ENCODE peak calls at places on chromosomes 4 and X, in six cellular contexts. One of them, this sample, is unnamed.

GRCh38 chr4:125736057-125736456 is 421.3 kb downstream of the FAT4 start:
- DNase-seq in AG04450: no peak
- DNase-seq in CD4-positive, alpha-beta T cell: no peak
- DNase-seq in IMR-90: peak; percentile 52
- DNase-seq in CD4-positive, CD25-positive, alpha-beta regulatory T cell: no peak
- DNase-seq in effector memory CD4-positive, alpha-beta T cell: no peak
- DNase-seq in this sample: no peak

GRCh38 chr4:109886303-109886702 is 26.4 kb upstream of the EGF start:
- DNase-seq in CD4-positive, alpha-beta T cell: no peak
- DNase-seq in CD4-positive, CD25-positive, alpha-beta regulatory T cell: no peak
- DNase-seq in effector memory CD4-positive, alpha-beta T cell: no peak
- DNase-seq in AG04450: no peak
- DNase-seq in IMR-90: no peak
- DNase-seq in this sample: no peak

GRCh38 chrX:91108761-91109160 is 325.9 kb upstream of the PABPC5 start:
- DNase-seq in effector memory CD4-positive, alpha-beta T cell: no peak
- DNase-seq in AG04450: no peak
- DNase-seq in CD4-positive, alpha-beta T cell: no peak
- DNase-seq in CD4-positive, CD25-positive, alpha-beta regulatory T cell: no peak
- DNase-seq in IMR-90: no peak
- DNase-seq in this sample: no peak

GRCh38 chrX:150464001-150464400 is 100.9 kb downstream of the MAMLD1 start:
- DNase-seq in CD4-positive, CD25-positive, alpha-beta regulatory T cell: no peak
- DNase-seq in AG04450: no peak
- DNase-seq in IMR-90: no peak
- DNase-seq in CD4-positive, alpha-beta T cell: no peak
- DNase-seq in effector memory CD4-positive, alpha-beta T cell: no peak
- DNase-seq in this sample: no peak

GRCh38 chr4:66590488-66591215 is 920.4 kb upstream of the EPHA5 start:
- DNase-seq in AG04450: no peak
- DNase-seq in effector memory CD4-positive, alpha-beta T cell: no peak
- DNase-seq in CD4-positive, alpha-beta T cell: no peak
- DNase-seq in IMR-90: peak; percentile 3
- DNase-seq in CD4-positive, CD25-positive, alpha-beta regulatory T cell: no peak
- DNase-seq in this sample: no peak

GRCh38 chr4:151291485-151291884 is 14.5 kb downstream of the PRSS48 start:
- DNase-seq in effector memory CD4-positive, alpha-beta T cell: no peak
- DNase-seq in AG04450: no peak
- DNase-seq in CD4-positive, CD25-positive, alpha-beta regulatory T cell: no peak
- DNase-seq in CD4-positive, alpha-beta T cell: no peak
- DNase-seq in IMR-90: no peak
- DNase-seq in this sample: no peak

GRCh38 chrX:13597928-13598327 is 28.5 kb downstream of the EGFL6 start:
- DNase-seq in effector memory CD4-positive, alpha-beta T cell: no peak
- DNase-seq in AG04450: no peak
- DNase-seq in CD4-positive, alpha-beta T cell: no peak
- DNase-seq in IMR-90: peak; percentile 6
- DNase-seq in CD4-positive, CD25-positive, alpha-beta regulatory T cell: no peak
- DNase-seq in this sample: no peak

GRCh38 chr4:2075987-2076907 is 17.1 kb downstream of the NAT8L start:
- DNase-seq in AG04450: no peak
- DNase-seq in CD4-positive, alpha-beta T cell: no peak
- DNase-seq in IMR-90: no peak
- DNase-seq in CD4-positive, CD25-positive, alpha-beta regulatory T cell: no peak
- DNase-seq in effector memory CD4-positive, alpha-beta T cell: no peak
- DNase-seq in this sample: no peak

GRCh38 chr4:163681208-163681821 is 186.8 kb downstream of the TMA16 start:
- DNase-seq in CD4-positive, CD25-positive, alpha-beta regulatory T cell: peak; percentile 70
- DNase-seq in CD4-positive, alpha-beta T cell: no peak
- DNase-seq in AG04450: no peak
- DNase-seq in IMR-90: peak; percentile 28
- DNase-seq in effector memory CD4-positive, alpha-beta T cell: no peak
- DNase-seq in this sample: peak; percentile 66

GRCh38 chr4:73603307-73603710 is 16.9 kb downstream of the RASSF6 start:
- DNase-seq in CD4-positive, alpha-beta T cell: no peak
- DNase-seq in AG04450: peak; percentile 58
- DNase-seq in CD4-positive, CD25-positive, alpha-beta regulatory T cell: no peak
- DNase-seq in effector memory CD4-positive, alpha-beta T cell: no peak
- DNase-seq in IMR-90: peak; percentile 86
- DNase-seq in this sample: no peak

GRCh38 chr4:133555671-133556070 is 406.6 kb downstream of the PCDH10 start:
- DNase-seq in effector memory CD4-positive, alpha-beta T cell: no peak
- DNase-seq in IMR-90: peak; percentile 33
- DNase-seq in AG04450: no peak
- DNase-seq in CD4-positive, CD25-positive, alpha-beta regulatory T cell: no peak
- DNase-seq in CD4-positive, alpha-beta T cell: no peak
- DNase-seq in this sample: no peak

GRCh38 chr4:4377683-4378082 is 9.2 kb upstream of the NSG1 start:
- DNase-seq in effector memory CD4-positive, alpha-beta T cell: no peak
- DNase-seq in AG04450: no peak
- DNase-seq in CD4-positive, alpha-beta T cell: no peak
- DNase-seq in CD4-positive, CD25-positive, alpha-beta regulatory T cell: no peak
- DNase-seq in IMR-90: no peak
- DNase-seq in this sample: no peak

GRCh38 chr4:26252349-26252748 is 68.5 kb upstream of the RBPJ start:
- DNase-seq in CD4-positive, CD25-positive, alpha-beta regulatory T cell: no peak
- DNase-seq in CD4-positive, alpha-beta T cell: no peak
- DNase-seq in effector memory CD4-positive, alpha-beta T cell: no peak
- DNase-seq in IMR-90: no peak
- DNase-seq in AG04450: no peak
- DNase-seq in this sample: no peak

GRCh38 chr4:66164869-66165268 is 494.6 kb upstream of the EPHA5 start:
- DNase-seq in CD4-positive, CD25-positive, alpha-beta regulatory T cell: no peak
- DNase-seq in AG04450: no peak
- DNase-seq in effector memory CD4-positive, alpha-beta T cell: no peak
- DNase-seq in CD4-positive, alpha-beta T cell: no peak
- DNase-seq in IMR-90: no peak
- DNase-seq in this sample: no peak

GRCh38 chrX:150352114-150352513 is 11.0 kb upstream of the MAMLD1 start:
- DNase-seq in effector memory CD4-positive, alpha-beta T cell: no peak
- DNase-seq in CD4-positive, alpha-beta T cell: no peak
- DNase-seq in AG04450: no peak
- DNase-seq in CD4-positive, CD25-positive, alpha-beta regulatory T cell: no peak
- DNase-seq in IMR-90: peak; percentile 41
- DNase-seq in this sample: no peak

GRCh38 chr4:147250062-147250461 is 230.8 kb upstream of the EDNRA start:
- DNase-seq in effector memory CD4-positive, alpha-beta T cell: no peak
- DNase-seq in CD4-positive, CD25-positive, alpha-beta regulatory T cell: no peak
- DNase-seq in CD4-positive, alpha-beta T cell: no peak
- DNase-seq in AG04450: no peak
- DNase-seq in IMR-90: no peak
- DNase-seq in this sample: no peak

GRCh38 chrX:119121341-119121740 is 6.3 kb downstream of the KIAA1210 start:
- DNase-seq in CD4-positive, alpha-beta T cell: no peak
- DNase-seq in effector memory CD4-positive, alpha-beta T cell: no peak
- DNase-seq in AG04450: no peak
- DNase-seq in CD4-positive, CD25-positive, alpha-beta regulatory T cell: no peak
- DNase-seq in IMR-90: peak; percentile 31
- DNase-seq in this sample: no peak

GRCh38 chr4:111399523-111400135 is 745.6 kb upstream of the FAM241A start:
- DNase-seq in IMR-90: peak; percentile 6
- DNase-seq in CD4-positive, CD25-positive, alpha-beta regulatory T cell: no peak
- DNase-seq in effector memory CD4-positive, alpha-beta T cell: no peak
- DNase-seq in CD4-positive, alpha-beta T cell: no peak
- DNase-seq in AG04450: no peak
- DNase-seq in this sample: no peak

GRCh38 chrX:41491267-41492004 is 44.3 kb downstream of the NYX start:
- DNase-seq in CD4-positive, alpha-beta T cell: no peak
- DNase-seq in CD4-positive, CD25-positive, alpha-beta regulatory T cell: no peak
- DNase-seq in effector memory CD4-positive, alpha-beta T cell: no peak
- DNase-seq in IMR-90: peak; percentile 96
- DNase-seq in AG04450: peak; percentile 78
- DNase-seq in this sample: no peak

GRCh38 chrX:140034916-140035315 is 69.6 kb upstream of the CXorf66 start:
- DNase-seq in CD4-positive, alpha-beta T cell: no peak
- DNase-seq in AG04450: no peak
- DNase-seq in CD4-positive, CD25-positive, alpha-beta regulatory T cell: no peak
- DNase-seq in IMR-90: no peak
- DNase-seq in effector memory CD4-positive, alpha-beta T cell: no peak
- DNase-seq in this sample: peak; percentile 33

GRCh38 chr4:82797591-82798081 is 960 bp downstream of the SCD5 start:
- DNase-seq in effector memory CD4-positive, alpha-beta T cell: no peak
- DNase-seq in IMR-90: peak; percentile 34
- DNase-seq in AG04450: no peak
- DNase-seq in CD4-positive, CD25-positive, alpha-beta regulatory T cell: no peak
- DNase-seq in CD4-positive, alpha-beta T cell: no peak
- DNase-seq in this sample: no peak

GRCh38 chr4:20353646-20354045 is 101.9 kb downstream of the SLIT2 start:
- DNase-seq in CD4-positive, alpha-beta T cell: no peak
- DNase-seq in effector memory CD4-positive, alpha-beta T cell: no peak
- DNase-seq in IMR-90: no peak
- DNase-seq in AG04450: no peak
- DNase-seq in CD4-positive, CD25-positive, alpha-beta regulatory T cell: no peak
- DNase-seq in this sample: no peak

GRCh38 chr4:6321361-6321760 is 51.7 kb downstream of the WFS1 start:
- DNase-seq in CD4-positive, alpha-beta T cell: no peak
- DNase-seq in IMR-90: no peak
- DNase-seq in effector memory CD4-positive, alpha-beta T cell: no peak
- DNase-seq in AG04450: no peak
- DNase-seq in CD4-positive, CD25-positive, alpha-beta regulatory T cell: no peak
- DNase-seq in this sample: no peak

GRCh38 chrX:104351173-104351769 is 96.5 kb upstream of the ESX1 start:
- DNase-seq in CD4-positive, alpha-beta T cell: no peak
- DNase-seq in effector memory CD4-positive, alpha-beta T cell: no peak
- DNase-seq in IMR-90: peak; percentile 82
- DNase-seq in CD4-positive, CD25-positive, alpha-beta regulatory T cell: no peak
- DNase-seq in AG04450: no peak
- DNase-seq in this sample: no peak

GRCh38 chr4:147060171-147060931 is 114.7 kb upstream of the TTC29 start:
- DNase-seq in CD4-positive, CD25-positive, alpha-beta regulatory T cell: no peak
- DNase-seq in AG04450: peak; percentile 7
- DNase-seq in effector memory CD4-positive, alpha-beta T cell: no peak
- DNase-seq in IMR-90: peak; percentile 81
- DNase-seq in CD4-positive, alpha-beta T cell: no peak
- DNase-seq in this sample: no peak

GRCh38 chr4:152810715-152811287 is 31.0 kb downstream of the ARFIP1 start:
- DNase-seq in effector memory CD4-positive, alpha-beta T cell: no peak
- DNase-seq in CD4-positive, alpha-beta T cell: no peak
- DNase-seq in IMR-90: no peak
- DNase-seq in AG04450: no peak
- DNase-seq in CD4-positive, CD25-positive, alpha-beta regulatory T cell: no peak
- DNase-seq in this sample: no peak
- H3K9me3 ChIP-seq in effector memory CD4-positive, alpha-beta T cell: peaks cover 7% of the 10 kb centered on the region
- H3K9me3 ChIP-seq in CD4-positive, alpha-beta T cell: peaks cover 20% of the 10 kb centered on the region
- H3K9me3 ChIP-seq in IMR-90: peaks cover 3% of the 10 kb centered on the region
- H3K9me3 ChIP-seq in AG04450: peaks cover 7% of the 10 kb centered on the region
- H3K9me3 ChIP-seq in CD4-positive, CD25-positive, alpha-beta regulatory T cell: peaks cover 12% of the 10 kb centered on the region
- H3K9me3 ChIP-seq in this sample: no peaks in the 10 kb centered on the region

DNA sequence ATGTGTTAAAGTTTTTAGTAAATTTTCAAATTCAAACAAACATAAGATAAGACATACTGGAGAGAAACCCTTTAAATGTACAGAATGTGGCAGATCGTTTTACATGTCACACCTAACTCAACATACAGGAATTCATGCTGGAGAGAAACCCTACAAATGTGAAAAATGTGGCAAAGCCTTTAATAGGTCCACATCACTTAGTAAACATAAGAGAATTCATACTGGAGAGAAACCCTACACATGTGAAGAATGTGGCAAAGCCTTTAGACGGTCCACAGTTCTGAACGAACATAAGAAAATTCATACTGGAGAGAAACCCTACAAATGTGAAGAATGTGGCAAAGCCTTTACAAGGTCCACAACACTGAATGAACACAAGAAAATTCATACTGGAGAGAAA is 32.8 kb downstream of the ZNF595 start:
- DNase-seq in effector memory CD4-positive, alpha-beta T cell: no peak
- DNase-seq in IMR-90: no peak
- DNase-seq in CD4-positive, CD25-positive, alpha-beta regulatory T cell: no peak
- DNase-seq in CD4-positive, alpha-beta T cell: no peak
- DNase-seq in AG04450: no peak
- DNase-seq in this sample: no peak
- H3K9me3 ChIP-seq in effector memory CD4-positive, alpha-beta T cell: peaks cover 46% of the 10 kb centered on the region
- H3K9me3 ChIP-seq in IMR-90: peaks cover 55% of the 10 kb centered on the region
- H3K9me3 ChIP-seq in CD4-positive, CD25-positive, alpha-beta regulatory T cell: peaks cover 74% of the 10 kb centered on the region
- H3K9me3 ChIP-seq in CD4-positive, alpha-beta T cell: peaks cover 91% of the 10 kb centered on the region
- H3K9me3 ChIP-seq in AG04450: peaks cover 26% of the 10 kb centered on the region
- H3K9me3 ChIP-seq in this sample: no peaks in the 10 kb centered on the region

DNA sequence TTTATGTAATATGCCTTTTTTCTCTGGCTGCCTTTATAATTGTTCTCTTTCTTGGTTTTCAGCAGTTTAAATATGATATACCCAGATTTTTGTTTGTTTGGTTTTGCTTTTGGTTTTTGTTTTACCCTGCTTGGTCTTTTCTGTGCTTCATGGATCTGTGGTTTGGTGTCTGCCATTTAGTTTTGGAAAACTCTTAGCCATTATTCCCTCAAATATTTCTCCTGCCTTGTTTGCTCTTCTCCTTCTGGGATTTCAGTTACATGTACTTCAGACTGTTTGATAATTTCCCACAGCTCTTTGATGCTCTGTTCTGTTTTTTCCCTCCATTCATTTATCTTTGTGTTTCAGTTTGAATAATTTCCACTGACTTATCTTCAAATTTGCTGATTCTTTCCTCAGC is 223.1 kb upstream of the BCOR start:
- DNase-seq in CD4-positive, alpha-beta T cell: no peak
- DNase-seq in AG04450: no peak
- DNase-seq in effector memory CD4-positive, alpha-beta T cell: no peak
- DNase-seq in CD4-positive, CD25-positive, alpha-beta regulatory T cell: no peak
- DNase-seq in IMR-90: no peak
- DNase-seq in this sample: no peak
- H3K9me3 ChIP-seq in CD4-positive, alpha-beta T cell: peaks cover 7% of the 10 kb centered on the region
- H3K9me3 ChIP-seq in AG04450: no peaks in the 10 kb centered on the region
- H3K9me3 ChIP-seq in effector memory CD4-positive, alpha-beta T cell: no peaks in the 10 kb centered on the region
- H3K9me3 ChIP-seq in CD4-positive, CD25-positive, alpha-beta regulatory T cell: no peaks in the 10 kb centered on the region
- H3K9me3 ChIP-seq in IMR-90: peaks cover 11% of the 10 kb centered on the region
- H3K9me3 ChIP-seq in this sample: no peaks in the 10 kb centered on the region

GRCh38 chrX:154598656-154599055 is 13.7 kb downstream of the CTAG1A start:
- DNase-seq in CD4-positive, alpha-beta T cell: no peak
- DNase-seq in AG04450: no peak
- DNase-seq in IMR-90: no peak
- DNase-seq in effector memory CD4-positive, alpha-beta T cell: no peak
- DNase-seq in CD4-positive, CD25-positive, alpha-beta regulatory T cell: no peak
- DNase-seq in this sample: no peak
- H3K9me3 ChIP-seq in CD4-positive, alpha-beta T cell: no peaks in the 10 kb centered on the region
- H3K9me3 ChIP-seq in AG04450: peaks cover 3% of the 10 kb centered on the region
- H3K9me3 ChIP-seq in IMR-90: peaks cover 5% of the 10 kb centered on the region
- H3K9me3 ChIP-seq in effector memory CD4-positive, alpha-beta T cell: no peaks in the 10 kb centered on the region
- H3K9me3 ChIP-seq in CD4-positive, CD25-positive, alpha-beta regulatory T cell: no peaks in the 10 kb centered on the region
- H3K9me3 ChIP-seq in this sample: no peaks in the 10 kb centered on the region